ENCODE peak calls at places on chromosome 6, in four cellular contexts. I is CD4-positive, alpha-beta T cell; C is IMR-90; A is pancreas. B is an unnamed sample.

GRCh38 chr6:130240232-130240631 is 17.5 kb upstream of the SAMD3 start:
- DNase-seq in I (no peak), C (peak; percentile 78), A (no peak), B (no peak)

GRCh38 chr6:34723203-34723602 is 26.6 kb upstream of the ILRUN start:
- DNase-seq in I (no peak), C (peak; percentile 69), A (no peak), B (no peak)

GRCh38 chr6:127737009-127737486 is 160.1 kb downstream of the C6orf58 start:
- DNase-seq in I (peak; percentile 17), C (peak; percentile 73), A (no peak), B (peak; percentile 54)

GRCh38 chr6:122079906-122080305 is 319.5 kb upstream of the HSF2 start:
- DNase-seq in I (no peak), C (no peak), A (no peak), B (no peak)

GRCh38 chr6:156876302-156876701 is 99.1 kb downstream of the ARID1B start:
- DNase-seq in I (no peak), C (no peak), A (no peak), B (no peak)

GRCh38 chr6:39239527-39240154 is 10.4 kb upstream of the KCNK5 start:
- DNase-seq in I (no peak), C (no peak), A (no peak), B (no peak)

GRCh38 chr6:35876902-35877301 is 44.0 kb downstream of the SRPK1 start:
- DNase-seq in I (no peak), C (no peak), A (no peak), B (no peak)

GRCh38 chr6:39391182-39391581 is 68.7 kb upstream of the KCNK16 start:
- DNase-seq in I (no peak), C (no peak), A (no peak), B (no peak)

GRCh38 chr6:161498359-161498758 is 224.5 kb upstream of the AGPAT4 start:
- DNase-seq in I (no peak), C (peak; percentile 61), A (no peak), B (no peak)

GRCh38 chr6:5151955-5152401 is 66.8 kb downstream of the PPP1R3G start:
- DNase-seq in I (no peak), C (peak; percentile 87), A (no peak), B (no peak)

GRCh38 chr6:34984416-34984815 is 95.4 kb downstream of the ANKS1A start:
- DNase-seq in I (no peak), C (no peak), A (no peak), B (no peak)

GRCh38 chr6:129842137-129842536 is 19.0 kb downstream of the TMEM244 start:
- DNase-seq in I (no peak), C (no peak), A (no peak), B (no peak)

GRCh38 chr6:160973856-160974255 is 17.7 kb upstream of the MAP3K4 start:
- DNase-seq in I (no peak), C (peak; percentile 67), A (no peak), B (no peak)

GRCh38 chr6:151917531-151918329 is 110.2 kb downstream of the ESR1 start:
- DNase-seq in I (no peak), C (no peak), A (no peak), B (no peak)

GRCh38 chr6:132404736-132405135 is 3.5 kb upstream of the MOXD1 start:
- DNase-seq in I (no peak), C (peak; percentile 45), A (no peak), B (no peak)

GRCh38 chr6:132405143-132405915 is 4.1 kb upstream of the MOXD1 start:
- DNase-seq in I (no peak), C (peak; percentile 81), A (no peak), B (no peak)

GRCh38 chr6:132401941-132402275 is 633 bp upstream of the MOXD1 start:
- DNase-seq in I (no peak), C (no peak), A (no peak), B (no peak)

GRCh38 chr6:132401120-132401940 is at the start of gene MOXD1:
- DNase-seq in I (no peak), C (peak; percentile 37), A (peak; percentile 80), B (peak; percentile 63)

GRCh38 chr6:132404330-132404729 is 3.1 kb upstream of the MOXD1 start:
- DNase-seq in I (no peak), C (no peak), A (no peak), B (no peak)
- H3K27me3 ChIP-seq in I (peaks cover 45% of the 10 kb centered on the region), C (peaks cover 4% of the 10 kb centered on the region), A (no peaks in the 10 kb centered on the region), B (no peaks in the 10 kb centered on the region)

DNA sequence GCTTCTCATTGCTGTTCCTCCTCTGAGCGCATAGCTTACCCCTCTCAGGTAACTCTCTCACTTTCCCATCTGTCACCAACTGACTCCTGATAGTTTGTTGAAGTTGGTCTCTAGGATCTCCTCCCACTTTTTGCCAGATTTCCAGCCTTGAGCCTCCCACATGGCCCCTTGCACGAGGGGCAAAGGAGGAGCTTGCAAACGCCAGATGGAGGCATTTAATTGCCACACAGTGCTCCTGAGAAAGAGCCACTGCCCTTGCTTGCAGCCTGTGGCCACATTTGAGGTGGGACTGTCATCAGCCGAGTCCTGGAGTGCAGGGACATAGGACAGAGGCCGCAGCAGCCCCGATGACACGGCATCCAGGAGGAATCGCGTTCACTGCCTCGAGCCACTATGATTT is 348.7 kb downstream of the SMOC2 start:
- DNase-seq in I (no peak), C (no peak), A (no peak), B (no peak)
- H3K9me3 ChIP-seq in I (no peaks in the 10 kb centered on the region), C (peaks cover 45% of the 10 kb centered on the region), A (no peaks in the 10 kb centered on the region), B (no peaks in the 10 kb centered on the region)

DNA sequence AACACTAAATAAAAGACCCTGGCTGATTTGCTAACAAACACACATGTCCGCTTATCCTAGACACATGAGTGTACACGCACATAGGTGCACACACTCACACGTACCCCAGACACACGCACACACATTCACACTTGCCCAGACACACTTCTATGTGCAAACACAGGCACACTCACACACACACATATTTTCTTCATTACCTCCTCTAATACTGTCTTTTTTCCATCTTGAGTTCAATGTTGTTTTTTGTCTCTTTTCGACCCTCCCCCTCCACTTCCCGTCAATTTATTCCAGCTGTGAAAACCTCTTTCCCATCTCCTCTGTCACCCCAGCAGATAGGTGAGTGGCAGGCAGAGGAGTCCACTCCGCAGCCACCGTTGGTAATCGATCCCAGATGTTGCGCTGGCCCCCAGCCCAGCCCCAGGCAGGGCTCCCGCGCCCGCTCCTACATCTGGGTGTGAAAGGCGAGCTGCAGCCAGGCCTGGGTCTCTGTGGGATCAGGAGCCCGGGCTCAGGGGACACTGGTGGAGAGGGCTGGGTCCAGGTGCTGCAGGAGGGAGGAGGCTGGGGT is 56.8 kb upstream of the FOXP4 start:
- DNase-seq in I (no peak), C (peak; percentile 56), A (no peak), B (no peak)
- H3K27me3 ChIP-seq in I (peaks cover 6% of the 10 kb centered on the region), C (peaks cover 31% of the 10 kb centered on the region), A (no peaks in the 10 kb centered on the region), B (no peaks in the 10 kb centered on the region)

DNA sequence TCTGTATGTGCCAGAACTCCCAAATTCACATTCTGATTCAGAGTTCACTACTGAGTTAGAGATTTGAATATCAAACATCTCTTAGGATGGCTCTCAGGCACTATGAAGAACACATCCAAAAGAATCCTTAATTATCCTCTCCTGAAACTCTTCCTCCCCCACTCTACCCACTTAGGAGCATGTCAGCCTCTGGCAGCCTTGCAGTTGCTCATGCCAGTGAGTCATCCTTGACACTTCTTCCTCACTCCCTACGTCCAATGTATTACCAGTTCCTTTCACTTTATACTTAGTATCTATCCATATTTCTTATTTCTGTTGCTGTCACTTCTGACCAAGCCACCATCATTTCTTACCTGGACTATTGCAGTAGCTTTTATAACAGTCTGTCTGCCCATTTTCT is 192.0 kb upstream of the IMPG1 start:
- DNase-seq in I (no peak), C (no peak), A (no peak), B (no peak)
- H3K9me3 ChIP-seq in I (no peaks in the 10 kb centered on the region), C (peaks cover 12% of the 10 kb centered on the region), A (no peaks in the 10 kb centered on the region), B (no peaks in the 10 kb centered on the region)

GRCh38 chr6:11021003-11021402 is 23.1 kb downstream of the ELOVL2 start:
- DNase-seq in I (no peak), C (no peak), A (no peak), B (no peak)

GRCh38 chr6:11021714-11022113 is 22.4 kb downstream of the ELOVL2 start:
- DNase-seq in I (no peak), C (no peak), A (no peak), B (no peak)

GRCh38 chr6:11025094-11025493 is 19.0 kb downstream of the ELOVL2 start:
- DNase-seq in I (no peak), C (no peak), A (no peak), B (no peak)

GRCh38 chr6:11025911-11026635 is 18.0 kb downstream of the ELOVL2 start:
- DNase-seq in I (no peak), C (no peak), A (no peak), B (no peak)

DNA sequence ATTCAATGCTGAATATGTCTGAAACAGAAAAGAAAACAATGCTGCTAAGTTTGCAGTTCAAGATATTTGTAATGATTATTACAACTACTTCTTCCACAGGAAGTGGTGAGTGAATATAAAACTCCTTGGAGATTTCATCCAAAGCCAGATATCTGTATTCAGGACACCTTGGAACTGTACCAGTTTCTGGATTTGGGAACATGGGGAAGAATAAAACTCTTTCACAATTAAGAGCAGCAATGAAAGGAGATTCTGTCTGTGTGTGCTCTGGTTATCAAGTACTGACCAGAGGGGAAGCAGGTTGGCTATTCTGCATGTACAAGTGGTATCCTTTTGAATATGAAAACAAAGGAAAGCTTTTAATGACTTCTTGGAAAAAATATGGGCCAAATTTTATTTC is 21.1 kb downstream of the ELOVL2 start:
- DNase-seq in I (no peak), C (no peak), A (no peak), B (no peak)
- H3K27me3 ChIP-seq in I (peaks cover 25% of the 10 kb centered on the region), C (no peaks in the 10 kb centered on the region), A (no peaks in the 10 kb centered on the region), B (no peaks in the 10 kb centered on the region)

DNA sequence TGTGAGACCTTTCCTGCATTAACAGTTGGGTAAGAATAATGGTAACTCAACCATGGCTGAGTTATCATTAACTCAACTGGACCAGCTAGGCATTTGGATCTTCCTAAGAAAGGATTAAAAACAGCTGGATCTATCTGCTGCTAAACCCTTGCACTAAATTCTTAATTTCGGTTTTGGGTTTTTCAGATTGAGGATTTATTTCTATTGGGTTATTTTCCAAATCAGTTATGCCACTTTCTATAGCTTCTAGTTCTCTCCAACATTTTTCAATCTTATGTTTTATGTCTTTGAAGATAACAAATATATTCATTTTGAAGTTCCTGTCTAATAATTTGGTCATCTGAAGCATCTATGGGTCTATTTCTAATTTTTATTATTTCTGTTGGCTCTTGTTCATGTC is 92.5 kb downstream of the KIF13A start:
- DNase-seq in I (no peak), C (no peak), A (no peak), B (no peak)
- H3K9me3 ChIP-seq in I (peaks cover 19% of the 10 kb centered on the region), C (peaks cover 30% of the 10 kb centered on the region), A (no peaks in the 10 kb centered on the region), B (no peaks in the 10 kb centered on the region)